ENCODE peak calls at places on chromosomes 2 and 18, in four cellular contexts. N, W, J and S are unnamed samples.

GRCh38 chr2:68799138-68799537 is 64.5 kb downstream of the ARHGAP25 start:
- DNase-seq in J (no peak), W (no peak), N (no peak), S (no peak)

GRCh38 chr2:182680838-182681237 is 35.2 kb upstream of the DNAJC10 start:
- DNase-seq in J (no peak), W (no peak), N (no peak), S (no peak)

GRCh38 chr18:9792565-9793226 is 84.6 kb downstream of the RAB31 start:
- DNase-seq in N (no peak), W (peak; percentile 46), J (no peak), S (no peak)

GRCh38 chr2:72988041-72988440 is 70.7 kb downstream of the EMX1 start:
- DNase-seq in N (no peak), J (no peak), W (no peak), S (no peak)

GRCh38 chr2:231099918-231100317 is 24.9 kb downstream of the HTR2B start:
- DNase-seq in W (no peak), J (no peak), N (no peak), S (no peak)

GRCh38 chr2:20314562-20315521 is 35.8 kb downstream of the PUM2 start:
- DNase-seq in N (no peak), J (no peak), W (no peak), S (no peak)

GRCh38 chr2:189369566-189369965 is 71.7 kb upstream of the WDR75 start:
- DNase-seq in N (no peak), J (no peak), W (no peak), S (no peak)

GRCh38 chr2:195356920-195357440 is 300.0 kb upstream of the SLC39A10 start:
- DNase-seq in W (no peak), J (no peak), N (no peak), S (no peak)

GRCh38 chr2:215620528-215620927 is 184.7 kb upstream of the FN1 start:
- DNase-seq in N (no peak), J (no peak), W (no peak), S (no peak)

GRCh38 chr18:46946656-46947282 is 29.4 kb downstream of the KATNAL2 start:
- DNase-seq in N (peak; percentile 68), W (peak; percentile 76), J (peak; percentile 47), S (peak; percentile 76)

GRCh38 chr2:142542431-142542910 is 335.0 kb upstream of the KYNU start:
- DNase-seq in N (no peak), J (no peak), W (no peak), S (no peak)

GRCh38 chr2:188808921-188809320 is 165.3 kb upstream of the COL3A1 start:
- DNase-seq in J (no peak), W (no peak), N (no peak), S (no peak)

GRCh38 chr2:71587509-71588073 is 134.2 kb downstream of the DYSF start:
- DNase-seq in W (no peak), J (no peak), N (no peak), S (no peak)

GRCh38 chr2:181694271-181694670 is 14.0 kb upstream of the NEUROD1 start:
- DNase-seq in J (no peak), N (no peak), W (no peak), S (no peak)

GRCh38 chr18:39624934-39625333 is 2059.3 kb upstream of the CELF4 start:
- DNase-seq in N (no peak), W (no peak), J (no peak), S (no peak)

GRCh38 chr2:144261966-144262365 is 258.0 kb downstream of the ZEB2 start:
- DNase-seq in J (no peak), N (no peak), W (no peak), S (no peak)

GRCh38 chr2:221572821-221573429 is 821 bp upstream of the EPHA4 start:
- DNase-seq in N (peak; percentile 68), J (peak; percentile 31), W (peak; percentile 41), S (peak; percentile 12)

GRCh38 chr18:37537868-37538525 is 27.6 kb downstream of the CELF4 start:
- DNase-seq in J (peak; percentile 83), N (peak; percentile 48), W (peak; percentile 60), S (peak; percentile 71)

GRCh38 chr2:128727914-128728313 is 409.2 kb upstream of the HS6ST1 start:
- DNase-seq in N (no peak), J (no peak), W (no peak), S (no peak)

GRCh38 chr2:213317929-213318328 is 33.7 kb downstream of the SPAG16 start:
- DNase-seq in N (no peak), W (no peak), J (no peak), S (no peak)

GRCh38 chr2:100291152-100291970 is 30.9 kb downstream of the LONRF2 start:
- DNase-seq in N (no peak), W (peak; percentile 86), J (no peak), S (no peak)

GRCh38 chr2:190574169-190574568 is 39.6 kb upstream of the NEMP2 start:
- DNase-seq in N (no peak), J (no peak), W (no peak), S (no peak)

GRCh38 chr2:185215497-185215896 is 523.1 kb upstream of the FSIP2 start:
- DNase-seq in N (no peak), J (no peak), W (no peak), S (no peak)

GRCh38 chr2:38509322-38509946 is 93.3 kb downstream of the HNRNPLL start:
- DNase-seq in J (no peak), N (no peak), W (no peak), S (no peak)

GRCh38 chr18:3541549-3542386 is 91.8 kb downstream of the TGIF1 start:
- DNase-seq in J (no peak), W (no peak), N (no peak), S (no peak)

GRCh38 chr2:85807756-85808155 is 54.0 kb downstream of the ATOH8 start:
- DNase-seq in J (no peak), W (peak; percentile 37), N (no peak), S (no peak)

GRCh38 chr2:1742680-1743395 is 1.5 kb downstream of the PXDN start:
- DNase-seq in N (peak; percentile 39), J (no peak), W (peak; percentile 50), S (peak; percentile 55)

GRCh38 chr2:104028066-104028465 is 825.8 kb upstream of the POU3F3 start:
- DNase-seq in W (no peak), N (no peak), J (no peak), S (no peak)